ENCODE peak calls at places on chromosomes 5 and 9, in four cellular contexts. One of them, this sample, is unnamed.

GRCh38 chr9:27368317-27368985 is 71.5 kb upstream of the EQTN start:
- DNase-seq in endothelial cell of umbilical vein: no peak
- DNase-seq in HepG2: no peak
- DNase-seq in HCT116: no peak
- DNase-seq in this sample: no peak

GRCh38 chr9:106892632-106893031 is 29.7 kb downstream of the ZNF462 start:
- DNase-seq in endothelial cell of umbilical vein: peak
- DNase-seq in HepG2: peak
- DNase-seq in HCT116: peak
- DNase-seq in this sample: no peak

GRCh38 chr5:118459490-118459889 is 528.9 kb downstream of the DTWD2 start:
- DNase-seq in endothelial cell of umbilical vein: no peak
- DNase-seq in HepG2: no peak
- DNase-seq in HCT116: no peak
- DNase-seq in this sample: no peak

GRCh38 chr9:135928731-135929655 is 21.6 kb upstream of the CAMSAP1 start:
- DNase-seq in endothelial cell of umbilical vein: no peak
- DNase-seq in HepG2: no peak
- DNase-seq in HCT116: no peak
- DNase-seq in this sample: no peak

GRCh38 chr9:95835398-95835797 is 40.1 kb upstream of the ERCC6L2 start:
- DNase-seq in endothelial cell of umbilical vein: no peak
- DNase-seq in HepG2: no peak
- DNase-seq in HCT116: no peak
- DNase-seq in this sample: no peak

GRCh38 chr9:124881138-124881743 is 19.3 kb downstream of the ARPC5L start:
- DNase-seq in endothelial cell of umbilical vein: no peak
- DNase-seq in HepG2: no peak
- DNase-seq in HCT116: no peak
- DNase-seq in this sample: no peak

GRCh38 chr9:116589392-116590354 is 97.4 kb upstream of the TRIM32 start:
- DNase-seq in endothelial cell of umbilical vein: peak
- DNase-seq in HepG2: peak
- DNase-seq in HCT116: peak
- DNase-seq in this sample: peak

GRCh38 chr5:76294573-76294972 is 108.5 kb upstream of the IQGAP2 start:
- DNase-seq in endothelial cell of umbilical vein: no peak
- DNase-seq in HepG2: no peak
- DNase-seq in HCT116: no peak
- DNase-seq in this sample: peak

GRCh38 chr5:1737790-1738405 is 61.7 kb downstream of the MRPL36 start:
- DNase-seq in endothelial cell of umbilical vein: peak
- DNase-seq in HepG2: peak
- DNase-seq in HCT116: peak
- DNase-seq in this sample: peak

GRCh38 chr9:38621434-38622082 is 1.2 kb upstream of the ANKRD18A start:
- DNase-seq in endothelial cell of umbilical vein: no peak
- DNase-seq in HepG2: peak
- DNase-seq in HCT116: no peak
- DNase-seq in this sample: peak

GRCh38 chr9:82606761-82607382 is 456.1 kb downstream of the RASEF start:
- DNase-seq in endothelial cell of umbilical vein: peak
- DNase-seq in HepG2: peak
- DNase-seq in HCT116: peak
- DNase-seq in this sample: peak

GRCh38 chr9:34256104-34256503 is 73.0 kb downstream of the KIF24 start:
- DNase-seq in endothelial cell of umbilical vein: no peak
- DNase-seq in HepG2: no peak
- DNase-seq in HCT116: no peak
- DNase-seq in this sample: peak

GRCh38 chr5:132019857-132020555 is 8.5 kb upstream of the ACSL6 start:
- DNase-seq in endothelial cell of umbilical vein: no peak
- DNase-seq in HepG2: no peak
- DNase-seq in HCT116: no peak
- DNase-seq in this sample: no peak

GRCh38 chr9:6498982-6499381 is 86.0 kb downstream of the UHRF2 start:
- DNase-seq in endothelial cell of umbilical vein: no peak
- DNase-seq in HepG2: no peak
- DNase-seq in HCT116: no peak
- DNase-seq in this sample: no peak

GRCh38 chr9:555493-555892 is 286.0 kb upstream of the DMRT1 start:
- DNase-seq in endothelial cell of umbilical vein: no peak
- DNase-seq in HepG2: no peak
- DNase-seq in HCT116: no peak
- DNase-seq in this sample: no peak

GRCh38 chr9:4297795-4298254 is 2.0 kb downstream of the GLIS3 start:
- DNase-seq in endothelial cell of umbilical vein: peak
- DNase-seq in HepG2: peak
- DNase-seq in HCT116: no peak
- DNase-seq in this sample: peak

GRCh38 chr9:133523096-133523495 is 1.7 kb downstream of the MYMK start:
- DNase-seq in endothelial cell of umbilical vein: no peak
- DNase-seq in HepG2: no peak
- DNase-seq in HCT116: no peak
- DNase-seq in this sample: no peak

GRCh38 chr9:95773061-95773433 is 102.4 kb upstream of the ERCC6L2 start:
- DNase-seq in endothelial cell of umbilical vein: no peak
- DNase-seq in HepG2: no peak
- DNase-seq in HCT116: no peak
- DNase-seq in this sample: no peak

GRCh38 chr9:121604242-121604641 is 47.2 kb upstream of the DAB2IP start:
- DNase-seq in endothelial cell of umbilical vein: no peak
- DNase-seq in HepG2: peak
- DNase-seq in HCT116: no peak
- DNase-seq in this sample: peak
- TF ChIP-seq MAX in endothelial cell of umbilical vein: no peak
- TF ChIP-seq MAX in HepG2: no peak
- TF ChIP-seq MAX in HCT116: no peak
- TF ChIP-seq MAX in this sample: peak

GRCh38 chr9:100472725-100473261 is at the start of gene TMEFF1:
- DNase-seq in endothelial cell of umbilical vein: peak
- DNase-seq in HepG2: peak
- DNase-seq in HCT116: no peak
- DNase-seq in this sample: peak
- TF ChIP-seq MAX in endothelial cell of umbilical vein: no peak
- TF ChIP-seq MAX in HepG2: no peak
- TF ChIP-seq MAX in HCT116: peak
- TF ChIP-seq MAX in this sample: no peak

GRCh38 chr5:111198281-111198948 is 25.8 kb upstream of the CAMK4 start:
- DNase-seq in endothelial cell of umbilical vein: no peak
- DNase-seq in HepG2: no peak
- DNase-seq in HCT116: no peak
- DNase-seq in this sample: no peak

GRCh38 chr5:111200828-111201227 is 23.4 kb upstream of the CAMK4 start:
- DNase-seq in endothelial cell of umbilical vein: no peak
- DNase-seq in HepG2: no peak
- DNase-seq in HCT116: no peak
- DNase-seq in this sample: no peak

GRCh38 chr5:111194053-111194452 is 30.1 kb upstream of the CAMK4 start:
- DNase-seq in endothelial cell of umbilical vein: no peak
- DNase-seq in HepG2: no peak
- DNase-seq in HCT116: no peak
- DNase-seq in this sample: no peak

GRCh38 chr5:111194925-111195324 is 29.3 kb upstream of the CAMK4 start:
- DNase-seq in endothelial cell of umbilical vein: no peak
- DNase-seq in HepG2: no peak
- DNase-seq in HCT116: no peak
- DNase-seq in this sample: no peak

DNA sequence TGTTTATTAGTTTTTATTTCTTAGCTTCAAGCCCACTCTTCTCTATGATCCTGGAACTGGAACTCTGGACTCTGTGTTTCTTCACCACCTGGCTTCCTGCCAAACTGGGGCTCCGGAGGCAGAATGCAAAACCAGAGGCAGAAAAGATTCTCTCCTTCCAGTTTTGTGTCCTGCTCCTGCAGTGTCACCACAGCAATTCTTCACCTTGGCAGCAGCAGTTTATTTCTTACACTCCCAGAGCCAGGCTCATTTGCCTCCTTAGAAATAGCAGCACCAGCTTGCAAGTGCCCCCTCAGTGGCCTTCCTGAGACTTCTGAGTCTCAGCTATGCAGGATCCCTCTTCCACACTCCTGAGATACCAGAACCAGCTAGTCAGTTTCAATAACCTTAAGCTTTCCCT is 26.7 kb upstream of the CAMK4 start:
- DNase-seq in endothelial cell of umbilical vein: no peak
- DNase-seq in HepG2: peak
- DNase-seq in HCT116: no peak
- DNase-seq in this sample: no peak
- TF ChIP-seq MAX in endothelial cell of umbilical vein: no peak
- TF ChIP-seq MAX in HepG2: no peak
- TF ChIP-seq MAX in HCT116: no peak
- TF ChIP-seq MAX in this sample: no peak

GRCh38 chr5:103598997-103599556 is 36.5 kb upstream of the NUDT12 start:
- DNase-seq in endothelial cell of umbilical vein: no peak
- DNase-seq in HepG2: no peak
- DNase-seq in HCT116: no peak
- DNase-seq in this sample: no peak
- TF ChIP-seq MAX in endothelial cell of umbilical vein: no peak
- TF ChIP-seq MAX in HepG2: no peak
- TF ChIP-seq MAX in HCT116: no peak
- TF ChIP-seq MAX in this sample: no peak

DNA sequence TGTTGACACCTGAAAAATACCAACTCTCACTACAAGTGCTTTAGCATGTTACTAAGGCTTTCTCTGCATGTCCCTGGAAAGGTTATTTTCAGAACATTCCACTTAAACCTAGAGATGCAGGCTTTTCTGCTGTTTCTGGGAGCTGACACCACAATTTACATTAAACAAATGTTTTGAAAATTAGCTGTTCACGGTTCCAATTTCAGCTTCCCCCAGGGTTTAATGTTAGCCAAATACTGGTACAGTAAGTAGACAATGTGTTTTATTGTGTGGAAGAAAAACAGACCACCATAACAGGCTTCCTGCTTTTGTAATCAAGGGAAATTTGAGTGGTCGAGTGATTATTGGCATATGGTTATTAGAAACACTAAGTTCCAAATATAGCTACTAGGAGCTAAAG is 32.0 kb downstream of the MACROH2A1 start:
- DNase-seq in endothelial cell of umbilical vein: peak
- DNase-seq in HepG2: no peak
- DNase-seq in HCT116: no peak
- DNase-seq in this sample: no peak
- TF ChIP-seq MAX in endothelial cell of umbilical vein: no peak
- TF ChIP-seq MAX in HepG2: no peak
- TF ChIP-seq MAX in HCT116: no peak
- TF ChIP-seq MAX in this sample: no peak

DNA sequence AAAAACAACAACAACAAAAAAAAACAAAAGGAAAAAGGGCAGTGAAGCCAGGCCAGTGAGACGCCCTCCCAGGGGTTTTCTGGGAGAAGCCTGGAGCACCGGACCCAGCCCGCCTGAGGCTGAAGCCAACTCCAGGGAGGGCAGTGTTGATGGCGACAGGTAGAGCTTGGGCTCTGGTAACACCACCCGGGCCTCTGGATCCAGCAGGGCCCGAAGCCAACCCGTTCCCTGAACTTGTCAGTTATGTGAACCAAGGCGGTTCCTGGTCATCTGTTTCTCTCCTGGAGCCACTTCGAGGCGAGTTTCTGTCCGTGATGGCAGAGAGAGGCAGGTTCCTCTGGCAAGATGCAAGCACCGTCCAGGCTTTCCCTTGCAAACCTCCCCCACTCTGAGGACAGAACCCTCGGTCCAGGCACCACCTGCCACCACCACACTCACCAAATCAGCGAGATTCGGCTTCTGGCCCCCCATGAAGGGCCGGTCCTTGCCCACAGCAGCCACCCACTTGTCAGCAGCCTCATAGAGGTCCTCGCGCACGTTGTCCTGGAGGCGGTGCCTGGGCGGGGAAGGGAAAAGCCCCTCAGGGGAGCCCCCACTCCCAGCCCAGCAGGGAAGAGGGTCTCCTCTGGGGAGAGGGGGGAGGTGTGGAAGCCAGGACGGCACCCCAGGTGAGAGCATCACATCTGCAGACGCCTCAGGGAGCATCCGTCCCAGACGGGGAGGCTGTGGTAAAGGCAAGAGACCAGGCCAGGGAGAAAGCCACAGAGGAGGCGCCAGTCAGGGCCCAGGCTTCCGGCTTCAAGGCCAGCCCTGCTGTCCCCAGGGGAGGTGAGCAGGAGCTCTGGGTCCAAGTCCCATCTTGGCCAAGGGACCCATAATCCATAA is 5.4 kb downstream of the PTGES2 start:
- DNase-seq in endothelial cell of umbilical vein: no peak
- DNase-seq in HepG2: no peak
- DNase-seq in HCT116: no peak
- DNase-seq in this sample: no peak
- TF ChIP-seq MAX in endothelial cell of umbilical vein: no peak
- TF ChIP-seq MAX in HepG2: no peak
- TF ChIP-seq MAX in HCT116: no peak
- TF ChIP-seq MAX in this sample: no peak

GRCh38 chr5:73522989-73523388 is 24.7 kb downstream of the BTF3 start:
- DNase-seq in endothelial cell of umbilical vein: no peak
- DNase-seq in HepG2: no peak
- DNase-seq in HCT116: no peak
- DNase-seq in this sample: no peak
- TF ChIP-seq MAX in endothelial cell of umbilical vein: no peak
- TF ChIP-seq MAX in HepG2: no peak
- TF ChIP-seq MAX in HCT116: no peak
- TF ChIP-seq MAX in this sample: no peak

GRCh38 chr5:124888622-124889521 is 142.4 kb upstream of the ZNF608 start:
- DNase-seq in endothelial cell of umbilical vein: peak
- DNase-seq in HepG2: no peak
- DNase-seq in HCT116: no peak
- DNase-seq in this sample: no peak

GRCh38 chr5:124889522-124889828 is 143.0 kb upstream of the ZNF608 start:
- DNase-seq in endothelial cell of umbilical vein: no peak
- DNase-seq in HepG2: no peak
- DNase-seq in HCT116: no peak
- DNase-seq in this sample: no peak

GRCh38 chr5:124891179-124891578 is 144.7 kb upstream of the ZNF608 start:
- DNase-seq in endothelial cell of umbilical vein: no peak
- DNase-seq in HepG2: no peak
- DNase-seq in HCT116: no peak
- DNase-seq in this sample: no peak

GRCh38 chr5:124888050-124888506 is 141.6 kb upstream of the ZNF608 start:
- DNase-seq in endothelial cell of umbilical vein: no peak
- DNase-seq in HepG2: peak
- DNase-seq in HCT116: no peak
- DNase-seq in this sample: no peak

GRCh38 chr5:124889850-124890249 is 143.4 kb upstream of the ZNF608 start:
- DNase-seq in endothelial cell of umbilical vein: peak
- DNase-seq in HepG2: no peak
- DNase-seq in HCT116: no peak
- DNase-seq in this sample: no peak
- TF ChIP-seq MAX in endothelial cell of umbilical vein: no peak
- TF ChIP-seq MAX in HepG2: no peak
- TF ChIP-seq MAX in HCT116: no peak
- TF ChIP-seq MAX in this sample: no peak

GRCh38 chr5:159316519-159317383 is 13.5 kb downstream of the IL12B start:
- DNase-seq in endothelial cell of umbilical vein: peak
- DNase-seq in HepG2: peak
- DNase-seq in HCT116: no peak
- DNase-seq in this sample: peak
- TF ChIP-seq MAX in endothelial cell of umbilical vein: no peak
- TF ChIP-seq MAX in HepG2: no peak
- TF ChIP-seq MAX in HCT116: no peak
- TF ChIP-seq MAX in this sample: peak

This sample was measured in NB4.